ENCODE peak calls at places on chromosome 21, in eight cellular contexts. L is NCI-H69, S is iris pigment epithelial cell, X is GM10248, Z is NCI-H345, G is RWPE1, P is mucosa of descending colon, C is amygdala. Y is an unnamed sample.

GRCh38 chr21:39014751-39015150 is 168.5 kb downstream of the PSMG1 start:
- DNase-seq in L (no peak), S (peak; percentile 98), X (no peak), Z (no peak), G (peak; percentile 80), P (no peak), C (no peak), Y (no peak)

GRCh38 chr21:44427241-44428120 is 27.8 kb upstream of the LRRC3 start:
- DNase-seq in L (peak; percentile 81), S (no peak), X (no peak), Z (peak; percentile 91), G (no peak), P (peak; percentile 24), C (no peak), Y (peak; percentile 47)

GRCh38 chr21:41367598-41368360 is 6.0 kb downstream of the MX2 start:
- DNase-seq in L (no peak), S (no peak), X (peak; percentile 84), Z (no peak), G (no peak), P (no peak), C (no peak), Y (no peak)

GRCh38 chr21:42626171-42626570 is 27.2 kb upstream of the PDE9A start:
- DNase-seq in L (no peak), S (no peak), X (no peak), Z (no peak), G (no peak), P (no peak), C (no peak), Y (no peak)

GRCh38 chr21:45372732-45373355 is 32.1 kb upstream of the COL18A1 start:
- DNase-seq in L (no peak), S (peak; percentile 49), X (no peak), Z (no peak), G (peak; percentile 78), P (no peak), C (no peak), Y (no peak)

GRCh38 chr21:21845901-21846396 is 847.7 kb downstream of the NCAM2 start:
- DNase-seq in L (no peak), S (peak; percentile 19), X (no peak), Z (no peak), G (no peak), P (no peak), C (no peak), Y (no peak)

GRCh38 chr21:33268392-33268735 is 2.2 kb downstream of the IL10RB start:
- DNase-seq in L (no peak), S (no peak), X (no peak), Z (no peak), G (no peak), P (no peak), C (no peak), Y (no peak)

GRCh38 chr21:26405071-26405470 is 168.0 kb downstream of the CYYR1 start:
- DNase-seq in L (no peak), S (peak; percentile 70), X (no peak), Z (no peak), G (no peak), P (no peak), C (no peak), Y (no peak)

GRCh38 chr21:41369105-41369914 is 7.5 kb downstream of the MX2 start:
- DNase-seq in L (peak; percentile 38), S (no peak), X (peak; percentile 74), Z (peak; percentile 5), G (no peak), P (peak; percentile 21), C (no peak), Y (peak; percentile 69)

GRCh38 chr21:43375006-43375826 is 51.7 kb downstream of the SIK1 start:
- DNase-seq in L (no peak), S (no peak), X (no peak), Z (no peak), G (no peak), P (no peak), C (no peak), Y (no peak)

GRCh38 chr21:41821081-41821755 is 54.4 kb upstream of the RIPK4 start:
- DNase-seq in L (no peak), S (no peak), X (no peak), Z (no peak), G (no peak), P (no peak), C (no peak), Y (no peak)

GRCh38 chr21:26297856-26298255 is 127.3 kb upstream of the APP start:
- DNase-seq in L (no peak), S (peak; percentile 8), X (no peak), Z (no peak), G (no peak), P (no peak), C (no peak), Y (no peak)

GRCh38 chr21:14901482-14901958 is 163.3 kb downstream of the NRIP1 start:
- DNase-seq in L (no peak), S (peak; percentile 90), X (peak; percentile 42), Z (no peak), G (peak; percentile 31), P (no peak), C (no peak), Y (no peak)

GRCh38 chr21:32562426-32562825 is 22.9 kb downstream of the TCP10L start:
- DNase-seq in L (no peak), S (peak; percentile 82), X (no peak), Z (no peak), G (no peak), P (peak; percentile 54), C (no peak), Y (no peak)

GRCh38 chr21:38531610-38532009 is 33.3 kb upstream of the ERG start:
- DNase-seq in L (no peak), S (peak; percentile 11), X (no peak), Z (no peak), G (no peak), P (no peak), C (no peak), Y (no peak)

GRCh38 chr21:42069327-42069726 is 1.8 kb upstream of the UMODL1 start:
- DNase-seq in L (no peak), S (no peak), X (no peak), Z (no peak), G (no peak), P (no peak), C (no peak), Y (no peak)

GRCh38 chr21:31397939-31398338 is 53.9 kb upstream of the TIAM1 start:
- DNase-seq in L (peak; percentile 72), S (no peak), X (no peak), Z (no peak), G (no peak), P (no peak), C (no peak), Y (no peak)

GRCh38 chr21:38803075-38803474 is 2.7 kb upstream of the ETS2 start:
- DNase-seq in L (no peak), S (no peak), X (no peak), Z (no peak), G (no peak), P (no peak), C (no peak), Y (no peak)

GRCh38 chr21:16085436-16085835 is 355.7 kb downstream of the USP25 start:
- DNase-seq in L (no peak), S (no peak), X (no peak), Z (no peak), G (no peak), P (no peak), C (no peak), Y (no peak)

GRCh38 chr21:17128132-17128531 is 384.7 kb upstream of the CXADR start:
- DNase-seq in L (no peak), S (no peak), X (no peak), Z (no peak), G (no peak), P (no peak), C (no peak), Y (no peak)

GRCh38 chr21:30600787-30601186 is at the start of gene KRTAP22-1:
- DNase-seq in L (no peak), S (no peak), X (no peak), Z (no peak), G (no peak), P (no peak), C (no peak), Y (no peak)

GRCh38 chr21:42864812-42865211 is 14.5 kb downstream of the WDR4 start:
- DNase-seq in L (no peak), S (no peak), X (no peak), Z (no peak), G (no peak), P (no peak), C (peak; percentile 33), Y (no peak)

GRCh38 chr21:22925032-22925431 is 1926.8 kb downstream of the NCAM2 start:
- DNase-seq in L (no peak), S (no peak), X (no peak), Z (no peak), G (no peak), P (no peak), C (no peak), Y (no peak)

GRCh38 chr21:25689226-25689625 is 45.5 kb downstream of the ATP5PF start:
- DNase-seq in L (no peak), S (peak; percentile 9), X (no peak), Z (no peak), G (no peak), P (no peak), C (no peak), Y (no peak)

GRCh38 chr21:44000360-44000759 is 11.7 kb upstream of the TRAPPC10 start:
- DNase-seq in L (no peak), S (no peak), X (no peak), Z (no peak), G (no peak), P (no peak), C (peak; percentile 70), Y (no peak)

GRCh38 chr21:39359382-39359781 is 10.5 kb upstream of the HMGN1 start:
- DNase-seq in L (no peak), S (no peak), X (no peak), Z (no peak), G (no peak), P (no peak), C (no peak), Y (no peak)

GRCh38 chr21:44528634-44528995 is 11.4 kb downstream of the KRTAP10-1 start:
- DNase-seq in L (no peak), S (no peak), X (no peak), Z (no peak), G (no peak), P (no peak), C (no peak), Y (no peak)

GRCh38 chr21:45846373-45847160 is 135.0 kb upstream of the COL6A1 start:
- DNase-seq in L (no peak), S (no peak), X (no peak), Z (no peak), G (no peak), P (no peak), C (no peak), Y (no peak)

GRCh38 chr21:34498623-34499022 is 13.4 kb downstream of the KCNE1 start:
- DNase-seq in L (peak; percentile 20), S (peak; percentile 87), X (no peak), Z (peak; percentile 79), G (no peak), P (no peak), C (no peak), Y (no peak)

GRCh38 chr21:26570203-26570602 is 2.9 kb downstream of the CYYR1 start:
- DNase-seq in L (no peak), S (no peak), X (no peak), Z (no peak), G (no peak), P (no peak), C (no peak), Y (no peak)

GRCh38 chr21:41634858-41635257 is 126.9 kb upstream of the TMPRSS2 start:
- DNase-seq in L (no peak), S (no peak), X (no peak), Z (no peak), G (no peak), P (no peak), C (no peak), Y (no peak)

GRCh38 chr21:45417256-45417950 is 12.4 kb downstream of the COL18A1 start:
- DNase-seq in L (no peak), S (no peak), X (no peak), Z (no peak), G (no peak), P (no peak), C (no peak), Y (no peak)

GRCh38 chr21:44793269-44794030 is 8.2 kb downstream of the UBE2G2 start:
- DNase-seq in L (peak; percentile 84), S (peak; percentile 59), X (peak; percentile 79), Z (peak; percentile 75), G (peak; percentile 81), P (peak; percentile 69), C (peak; percentile 11), Y (no peak)

GRCh38 chr21:46151989-46152938 is 3.1 kb downstream of the FTCD start:
- DNase-seq in L (no peak), S (no peak), X (no peak), Z (no peak), G (no peak), P (peak; percentile 0), C (no peak), Y (no peak)